ENCODE peak calls at places on chromosomes 3 and 15, in five cellular contexts. One of them, this sample, is unnamed.

GRCh38 chr3:124882749-124883148 is 4.4 kb downstream of the ITGB5 start:
- DNase-seq in NCI-H460: no peak
- DNase-seq in ecto neural progenitor cell: no peak
- DNase-seq in AG09319: no peak
- DNase-seq in T follicular helper cell: no peak
- DNase-seq in this sample: no peak

GRCh38 chr3:6526861-6527260 is 334.1 kb upstream of the GRM7 start:
- DNase-seq in ecto neural progenitor cell: no peak
- DNase-seq in NCI-H460: no peak
- DNase-seq in T follicular helper cell: no peak
- DNase-seq in AG09319: no peak
- DNase-seq in this sample: no peak

GRCh38 chr15:54033954-54034458 is 55.8 kb downstream of the UNC13C start:
- DNase-seq in T follicular helper cell: no peak
- DNase-seq in NCI-H460: no peak
- DNase-seq in AG09319: no peak
- DNase-seq in ecto neural progenitor cell: no peak
- DNase-seq in this sample: no peak

GRCh38 chr15:41620536-41621199 is 39.5 kb upstream of the MGA start:
- DNase-seq in AG09319: no peak
- DNase-seq in T follicular helper cell: no peak
- DNase-seq in NCI-H460: no peak
- DNase-seq in ecto neural progenitor cell: no peak
- DNase-seq in this sample: no peak

GRCh38 chr3:196948442-196949365 is 6.4 kb upstream of the NCBP2 start:
- DNase-seq in ecto neural progenitor cell: no peak
- DNase-seq in T follicular helper cell: no peak
- DNase-seq in NCI-H460: no peak
- DNase-seq in AG09319: no peak
- DNase-seq in this sample: no peak

GRCh38 chr15:27850961-27851636 is 248.0 kb downstream of the OCA2 start:
- DNase-seq in AG09319: no peak
- DNase-seq in T follicular helper cell: no peak
- DNase-seq in ecto neural progenitor cell: peak
- DNase-seq in NCI-H460: no peak
- DNase-seq in this sample: no peak

GRCh38 chr3:67384790-67385397 is 269.5 kb downstream of the SUCLG2 start:
- DNase-seq in ecto neural progenitor cell: peak
- DNase-seq in T follicular helper cell: peak
- DNase-seq in NCI-H460: peak
- DNase-seq in AG09319: peak
- DNase-seq in this sample: peak

GRCh38 chr3:44722103-44722401 is 7.4 kb upstream of the ZNF501 start:
- DNase-seq in NCI-H460: no peak
- DNase-seq in T follicular helper cell: no peak
- DNase-seq in AG09319: no peak
- DNase-seq in ecto neural progenitor cell: no peak
- DNase-seq in this sample: no peak

GRCh38 chr3:123298903-123299302 is 97.2 kb downstream of the SEC22A start:
- DNase-seq in ecto neural progenitor cell: no peak
- DNase-seq in T follicular helper cell: no peak
- DNase-seq in AG09319: no peak
- DNase-seq in NCI-H460: peak
- DNase-seq in this sample: no peak

This sample was measured in T47D.